ENCODE peak calls at places on chromosomes 4 and X, in nine cellular contexts. M, T, J, O, G, X, H, A and Y are unnamed samples.

GRCh38 chr4:156677136-156677535 is 294.5 kb downstream of the PDGFC start:
- DNase-seq in O (no peak), T (no peak), A (no peak), J (no peak), H (no peak), M (no peak), X (no peak), G (no peak), Y (no peak)

GRCh38 chr4:123785515-123785914 is 388.9 kb downstream of the SPRY1 start:
- DNase-seq in J (peak; percentile 77), G (no peak), H (peak; percentile 65), O (peak; percentile 92), X (no peak), M (peak; percentile 89), T (no peak), A (no peak), Y (peak; percentile 83)

GRCh38 chr4:180615746-180616145 is 1627.5 kb upstream of the TENM3 start:
- DNase-seq in X (no peak), T (no peak), A (no peak), J (no peak), H (no peak), G (no peak), M (no peak), O (no peak), Y (no peak)

GRCh38 chr4:2910409-2910808 is 52.8 kb downstream of the NOP14 start:
- DNase-seq in T (no peak), O (no peak), J (no peak), H (no peak), G (no peak), X (no peak), A (no peak), M (no peak), Y (no peak)

GRCh38 chr4:83054928-83055327 is 19.9 kb downstream of the COPS4 start:
- DNase-seq in A (no peak), H (no peak), O (no peak), J (no peak), X (no peak), M (no peak), G (no peak), T (no peak), Y (no peak)

GRCh38 chrX:50838820-50839600 is 25.0 kb upstream of the SHROOM4 start:
- DNase-seq in J (no peak), A (no peak), T (no peak), X (no peak), G (no peak), O (no peak), H (no peak), M (no peak), Y (no peak)

GRCh38 chrX:39808471-39808917 is 289.3 kb downstream of the BCOR start:
- DNase-seq in O (no peak), G (no peak), T (no peak), M (no peak), A (no peak), H (no peak), J (peak; percentile 40), X (no peak), Y (no peak)

GRCh38 chr4:2512396-2513135 is 23.9 kb upstream of the FAM193A start:
- DNase-seq in A (no peak), J (no peak), O (no peak), G (no peak), M (no peak), T (no peak), X (no peak), H (peak; percentile 29), Y (no peak)

GRCh38 chrX:20500171-20500865 is 233.6 kb upstream of the RPS6KA3 start:
- DNase-seq in O (no peak), T (no peak), H (no peak), X (no peak), M (no peak), J (no peak), A (no peak), G (no peak), Y (no peak)

GRCh38 chr4:86977621-86978184 is 42.9 kb downstream of the AFF1 start:
- DNase-seq in H (no peak), X (no peak), G (peak; percentile 60), T (no peak), O (no peak), J (no peak), A (no peak), M (no peak), Y (no peak)

GRCh38 chr4:158809611-158810486 is 41.0 kb downstream of the FNIP2 start:
- DNase-seq in O (no peak), M (no peak), G (no peak), J (no peak), T (no peak), H (no peak), A (no peak), X (no peak), Y (peak; percentile 51)

GRCh38 chr4:187294861-187295260 is 571.2 kb upstream of the FAT1 start:
- DNase-seq in G (no peak), J (no peak), H (no peak), M (no peak), X (no peak), T (no peak), A (no peak), O (no peak), Y (no peak)

GRCh38 chrX:84475101-84475500 is 27.2 kb downstream of the HDX start:
- DNase-seq in A (no peak), J (no peak), X (no peak), T (no peak), M (no peak), O (no peak), G (no peak), H (no peak), Y (no peak)

GRCh38 chr4:96052827-96053226 is 212.9 kb downstream of the PDHA2 start:
- DNase-seq in X (no peak), M (no peak), O (no peak), H (no peak), A (no peak), G (no peak), J (no peak), T (no peak), Y (no peak)

GRCh38 chr4:140237616-140238352 is 83.8 kb upstream of the MAML3 start:
- DNase-seq in G (peak; percentile 66), A (peak; percentile 7), X (peak; percentile 87), O (no peak), T (peak; percentile 53), M (peak; percentile 81), H (peak; percentile 87), J (peak; percentile 85), Y (peak; percentile 83)

GRCh38 chrX:39772057-39772832 is 325.5 kb downstream of the BCOR start:
- DNase-seq in T (no peak), X (no peak), H (no peak), A (no peak), O (no peak), M (no peak), J (peak; percentile 58), G (no peak), Y (no peak)

GRCh38 chrX:9369802-9370291 is 95.0 kb upstream of the TBL1X start:
- DNase-seq in M (no peak), H (no peak), J (no peak), X (no peak), T (no peak), G (no peak), O (no peak), A (no peak), Y (no peak)

GRCh38 chrX:7330971-7331746 is 183.2 kb upstream of the PUDP start:
- DNase-seq in O (no peak), J (peak; percentile 79), H (no peak), X (no peak), G (no peak), A (no peak), M (no peak), T (no peak), Y (peak; percentile 80)

GRCh38 chr4:48047896-48048295 is 31.3 kb downstream of the NIPAL1 start:
- DNase-seq in X (peak; percentile 14), A (no peak), M (no peak), H (no peak), O (no peak), T (no peak), J (no peak), G (peak; percentile 87), Y (no peak)
- H3K27ac ChIP-seq in X (no peak overlapping the region), A (no peak overlapping the region), M (no peak overlapping the region), H (no peak overlapping the region), O (no peak overlapping the region), T (no peak overlapping the region), J (no peak overlapping the region), G (peak overlapping the region; percentile 78), Y (no peak overlapping the region)

GRCh38 chr4:93396274-93396673 is 432.3 kb upstream of the ATOH1 start:
- DNase-seq in J (no peak), T (no peak), X (no peak), M (no peak), H (no peak), A (no peak), G (no peak), O (no peak), Y (no peak)
- H3K27ac ChIP-seq in J (no peak overlapping the region), T (no peak overlapping the region), X (no peak overlapping the region), M (no peak overlapping the region), H (no peak overlapping the region), A (no peak overlapping the region), G (no peak overlapping the region), O (no peak overlapping the region), Y (no peak overlapping the region)

GRCh38 chr4:17619416-17620105 is 5.1 kb downstream of the MED28 start:
- DNase-seq in X (no peak), A (no peak), H (no peak), O (no peak), J (no peak), G (no peak), M (no peak), T (no peak), Y (no peak)
- H3K27ac ChIP-seq in X (no peak overlapping the region), A (no peak overlapping the region), H (no peak overlapping the region), O (no peak overlapping the region), J (no peak overlapping the region), G (no peak overlapping the region), M (no peak overlapping the region), T (no peak overlapping the region), Y (no peak overlapping the region)

GRCh38 chrX:17809984-17810383 is 51.1 kb downstream of the RAI2 start:
- DNase-seq in H (no peak), J (no peak), O (no peak), A (no peak), M (no peak), T (no peak), X (no peak), G (no peak), Y (no peak)
- H3K27ac ChIP-seq in H (no peak overlapping the region), J (no peak overlapping the region), O (no peak overlapping the region), A (no peak overlapping the region), M (no peak overlapping the region), T (no peak overlapping the region), X (no peak overlapping the region), G (no peak overlapping the region), Y (no peak overlapping the region)

GRCh38 chr4:145041378-145041777 is 56.6 kb downstream of the ANAPC10 start:
- DNase-seq in T (no peak), G (no peak), X (no peak), H (no peak), A (no peak), O (no peak), J (no peak), M (no peak), Y (no peak)
- H3K27ac ChIP-seq in T (no peak overlapping the region), G (no peak overlapping the region), X (no peak overlapping the region), H (no peak overlapping the region), A (no peak overlapping the region), O (no peak overlapping the region), J (no peak overlapping the region), M (no peak overlapping the region), Y (no peak overlapping the region)